ENCODE peak calls at places on chromosomes 16 and 17, in nine cellular contexts. R is esophagus squamous epithelium, Q is upper lobe of right lung, B is right cardiac atrium, P is heart right ventricle, Y is heart left ventricle, L is tibial artery, Z is BJ, O is body of pancreas. H is an unnamed sample.

GRCh38 chr17:45150911-45151809 is 2.9 kb downstream of the HEXIM1 start:
- DNase-seq in R (no peak), L (no peak), B (no peak), Y (no peak), O (no peak), Z (no peak), Q (no peak), P (no peak), H (no peak)

GRCh38 chr17:2124391-2124790 is 69.5 kb downstream of the HIC1 start:
- DNase-seq in Y (no peak), Q (no peak), L (no peak), Z (no peak), B (no peak), R (no peak), P (no peak), O (no peak), H (peak; percentile 52)

GRCh38 chr17:50297407-50297865 is 23.2 kb downstream of the TMEM92 start:
- DNase-seq in Z (no peak), B (peak; percentile 77), L (peak; percentile 85), O (peak; percentile 80), Q (peak; percentile 89), P (peak; percentile 77), Y (peak; percentile 80), R (no peak), H (peak; percentile 84)

GRCh38 chr17:29664743-29665479 is 42.2 kb upstream of the CORO6 start:
- DNase-seq in L (no peak), Z (no peak), Y (no peak), O (no peak), Q (no peak), B (no peak), P (no peak), R (no peak), H (no peak)

GRCh38 chr17:74740641-74741387 is 3.8 kb downstream of the RAB37 start:
- DNase-seq in P (no peak), Z (no peak), Q (no peak), B (no peak), L (no peak), O (no peak), Y (no peak), R (no peak), H (peak; percentile 18)

GRCh38 chr16:50207652-50208051 is 54.5 kb downstream of the TENT4B start:
- DNase-seq in Y (no peak), B (no peak), P (no peak), Z (no peak), R (no peak), O (no peak), Q (no peak), L (no peak), H (no peak)

GRCh38 chr17:14699569-14700190 is 398.8 kb downstream of the HS3ST3B1 start:
- DNase-seq in P (no peak), O (no peak), B (no peak), Q (no peak), Z (no peak), L (no peak), Y (no peak), R (no peak), H (peak; percentile 10)

GRCh38 chr17:2624292-2624731 is 30.9 kb downstream of the PAFAH1B1 start:
- DNase-seq in Y (no peak), O (no peak), P (no peak), Z (no peak), R (no peak), L (no peak), B (no peak), Q (no peak), H (no peak)

GRCh38 chr17:2239882-2240430 is 63.6 kb downstream of the SMG6 start:
- DNase-seq in Z (peak; percentile 74), Q (no peak), O (no peak), Y (peak; percentile 69), R (no peak), L (peak; percentile 81), P (no peak), B (peak; percentile 67), H (no peak)

GRCh38 chr16:89195521-89196171 is 4.7 kb downstream of the SLC22A31 start:
- DNase-seq in L (no peak), Q (peak; percentile 64), R (no peak), O (no peak), P (no peak), Y (peak; percentile 14), Z (no peak), B (no peak), H (peak; percentile 58)

GRCh38 chr17:1485748-1486376 is 6.6 kb downstream of the MYO1C start:
- DNase-seq in Z (no peak), B (peak; percentile 85), R (no peak), Q (peak; percentile 87), Y (peak; percentile 84), P (peak; percentile 79), O (peak; percentile 63), L (peak; percentile 89), H (peak; percentile 91)

GRCh38 chr17:19554393-19554792 is 20.7 kb downstream of the SLC47A1 start:
- DNase-seq in Q (no peak), L (no peak), O (no peak), B (no peak), Z (peak; percentile 29), P (no peak), Y (no peak), R (no peak), H (no peak)

GRCh38 chr17:5209396-5209795 is 17.7 kb upstream of the ZNF594 start:
- DNase-seq in Z (no peak), L (no peak), Y (no peak), Q (no peak), R (no peak), O (no peak), P (no peak), B (no peak), H (no peak)

GRCh38 chr17:67834634-67835033 is 9.3 kb downstream of the BPTF start:
- DNase-seq in L (no peak), R (no peak), O (no peak), Y (no peak), Z (no peak), B (no peak), P (no peak), Q (no peak), H (no peak)

GRCh38 chr16:11470676-11471415 is 115.9 kb downstream of the LITAF start:
- DNase-seq in L (peak; percentile 60), B (no peak), P (no peak), Y (no peak), O (no peak), Q (peak; percentile 51), Z (no peak), R (no peak), H (no peak)

GRCh38 chr17:62644487-62645173 is 17.2 kb downstream of the MRC2 start:
- DNase-seq in L (peak; percentile 52), R (no peak), O (no peak), Q (peak; percentile 43), Y (no peak), Z (no peak), P (no peak), B (no peak), H (peak; percentile 84)

GRCh38 chr16:21281698-21282389 is 3.8 kb upstream of the CRYM start:
- DNase-seq in Q (no peak), B (no peak), L (no peak), R (no peak), P (no peak), Y (no peak), Z (no peak), O (no peak), H (no peak)
- H3K27me3 ChIP-seq in Q (peaks cover 59% of the 10 kb centered on the region), B (no peaks in the 10 kb centered on the region), L (peaks cover 13% of the 10 kb centered on the region), R (peaks cover 11% of the 10 kb centered on the region), P (peaks cover 55% of the 10 kb centered on the region), Y (peaks cover 14% of the 10 kb centered on the region), Z (peaks cover 22% of the 10 kb centered on the region), O (peaks cover 10% of the 10 kb centered on the region), H (peaks cover 9% of the 10 kb centered on the region)

GRCh38 chr16:24141466-24141865 is 114.7 kb upstream of the CACNG3 start:
- DNase-seq in L (no peak), Z (no peak), Q (no peak), Y (no peak), O (no peak), R (no peak), B (no peak), P (no peak), H (no peak)
- H3K27me3 ChIP-seq in L (no peaks in the 10 kb centered on the region), Z (no peaks in the 10 kb centered on the region), Q (no peaks in the 10 kb centered on the region), Y (no peaks in the 10 kb centered on the region), O (no peaks in the 10 kb centered on the region), R (no peaks in the 10 kb centered on the region), B (no peaks in the 10 kb centered on the region), P (peaks cover 8% of the 10 kb centered on the region), H (no peaks in the 10 kb centered on the region)

GRCh38 chr17:77880702-77881450 is 77.6 kb upstream of the TNRC6C start:
- DNase-seq in P (peak; percentile 26), R (no peak), Q (no peak), Z (no peak), O (no peak), B (peak; percentile 56), Y (no peak), L (no peak), H (peak; percentile 43)
- H3K27me3 ChIP-seq in P (no peaks in the 10 kb centered on the region), R (no peaks in the 10 kb centered on the region), Q (no peaks in the 10 kb centered on the region), Z (peaks cover 5% of the 10 kb centered on the region), O (no peaks in the 10 kb centered on the region), B (no peaks in the 10 kb centered on the region), Y (no peaks in the 10 kb centered on the region), L (no peaks in the 10 kb centered on the region), H (no peaks in the 10 kb centered on the region)

GRCh38 chr17:79223953-79224352 is 149.3 kb downstream of the ENGASE start:
- DNase-seq in L (no peak), Q (no peak), R (no peak), O (no peak), Z (no peak), Y (no peak), B (no peak), P (no peak), H (no peak)

GRCh38 chr17:79224903-79225302 is 150.3 kb downstream of the ENGASE start:
- DNase-seq in Z (no peak), R (no peak), O (no peak), P (no peak), Q (no peak), Y (no peak), B (no peak), L (no peak), H (no peak)

GRCh38 chr17:79226037-79226436 is 151.4 kb downstream of the ENGASE start:
- DNase-seq in Q (no peak), B (no peak), O (no peak), L (no peak), R (no peak), P (no peak), Z (no peak), Y (no peak), H (no peak)

GRCh38 chr17:79223471-79223870 is 148.8 kb downstream of the ENGASE start:
- DNase-seq in Y (no peak), P (no peak), L (no peak), O (no peak), B (no peak), Q (no peak), Z (no peak), R (no peak), H (peak; percentile 67)

DNA sequence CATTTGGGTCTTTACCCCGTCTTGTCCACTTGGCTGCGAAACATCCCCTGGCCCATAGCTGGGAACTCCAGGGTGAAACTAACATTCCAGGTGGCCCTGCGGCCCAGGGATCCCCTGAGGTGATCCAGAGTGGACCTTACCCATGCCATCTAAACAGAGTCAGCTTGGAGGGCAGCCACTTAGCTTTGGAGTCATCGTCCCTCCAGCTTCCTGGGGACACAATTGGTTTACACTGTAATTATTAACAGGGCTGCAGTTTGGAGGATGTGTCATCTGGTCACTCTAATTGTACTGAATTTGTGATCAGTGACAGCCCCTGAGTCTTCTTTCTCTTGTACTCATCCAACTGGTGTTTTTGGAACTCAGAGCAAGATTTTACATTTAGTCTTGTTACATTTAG is 149.9 kb downstream of the ENGASE start:
- DNase-seq in R (no peak), O (no peak), Z (no peak), L (no peak), Y (no peak), P (no peak), Q (no peak), B (no peak), H (no peak)
- H3K27me3 ChIP-seq in R (peaks cover 4% of the 10 kb centered on the region), O (no peaks in the 10 kb centered on the region), Z (peaks cover 10% of the 10 kb centered on the region), L (peaks cover 92% of the 10 kb centered on the region), Y (peaks cover 45% of the 10 kb centered on the region), P (peaks cover 84% of the 10 kb centered on the region), Q (peaks cover 76% of the 10 kb centered on the region), B (no peaks in the 10 kb centered on the region), H (peaks cover 6% of the 10 kb centered on the region)